ENCODE peak calls at places on chromosomes 7 and 10, in six cellular contexts. T is upper lobe of right lung, O is progenitor cell of endocrine pancreas, H is tibial nerve, M is K562, N is dorsolateral prefrontal cortex. C is an unnamed sample.

GRCh38 chr7:132145466-132145865 is 430.8 kb downstream of the PLXNA4 start:
- DNase-seq in N (peak; percentile 49), T (no peak), O (no peak), H (peak; percentile 6), M (no peak), C (no peak)

GRCh38 chr10:11035318-11035920 is 17.7 kb downstream of the CELF2 start:
- DNase-seq in M (no peak), O (no peak), H (peak; percentile 61), N (no peak), T (no peak), C (no peak)

GRCh38 chr7:2631924-2632716 is at the start of gene TTYH3:
- DNase-seq in H (no peak), T (no peak), N (no peak), O (no peak), M (no peak), C (no peak)

GRCh38 chr10:60384708-60385398 is 4.8 kb downstream of the ANK3 start:
- DNase-seq in H (no peak), T (no peak), M (no peak), O (no peak), N (no peak), C (no peak)

GRCh38 chr10:114245128-114245791 is 6.2 kb downstream of the VWA2 start:
- DNase-seq in N (no peak), O (no peak), M (no peak), H (no peak), T (no peak), C (no peak)

GRCh38 chr10:104546336-104546735 is 94.8 kb upstream of the SORCS3 start:
- DNase-seq in M (no peak), O (no peak), T (no peak), H (no peak), N (no peak), C (no peak)

GRCh38 chr7:142853739-142854504 is 954 bp upstream of the EPHB6 start:
- DNase-seq in H (peak; percentile 65), N (no peak), M (peak; percentile 77), O (peak; percentile 54), T (peak; percentile 87), C (peak; percentile 76)

GRCh38 chr7:67022501-67022900 is 25.9 kb downstream of the TYW1 start:
- DNase-seq in N (no peak), H (no peak), T (no peak), O (no peak), M (no peak), C (no peak)

GRCh38 chr10:133277277-133277992 is 767 bp upstream of the ADAM8 start:
- DNase-seq in M (no peak), H (no peak), N (no peak), T (no peak), O (no peak), C (no peak)

GRCh38 chr10:780536-781524 is 91.4 kb upstream of the DIP2C start:
- DNase-seq in M (no peak), O (no peak), T (no peak), N (no peak), H (no peak), C (no peak)

GRCh38 chr10:1377231-1377630 is 321.0 kb downstream of the WDR37 start:
- DNase-seq in M (no peak), H (no peak), O (no peak), N (no peak), T (no peak), C (no peak)

GRCh38 chr10:120966657-120967045 is 115.5 kb downstream of the WDR11 start:
- DNase-seq in H (no peak), O (no peak), T (no peak), N (no peak), M (no peak), C (no peak)

DNA sequence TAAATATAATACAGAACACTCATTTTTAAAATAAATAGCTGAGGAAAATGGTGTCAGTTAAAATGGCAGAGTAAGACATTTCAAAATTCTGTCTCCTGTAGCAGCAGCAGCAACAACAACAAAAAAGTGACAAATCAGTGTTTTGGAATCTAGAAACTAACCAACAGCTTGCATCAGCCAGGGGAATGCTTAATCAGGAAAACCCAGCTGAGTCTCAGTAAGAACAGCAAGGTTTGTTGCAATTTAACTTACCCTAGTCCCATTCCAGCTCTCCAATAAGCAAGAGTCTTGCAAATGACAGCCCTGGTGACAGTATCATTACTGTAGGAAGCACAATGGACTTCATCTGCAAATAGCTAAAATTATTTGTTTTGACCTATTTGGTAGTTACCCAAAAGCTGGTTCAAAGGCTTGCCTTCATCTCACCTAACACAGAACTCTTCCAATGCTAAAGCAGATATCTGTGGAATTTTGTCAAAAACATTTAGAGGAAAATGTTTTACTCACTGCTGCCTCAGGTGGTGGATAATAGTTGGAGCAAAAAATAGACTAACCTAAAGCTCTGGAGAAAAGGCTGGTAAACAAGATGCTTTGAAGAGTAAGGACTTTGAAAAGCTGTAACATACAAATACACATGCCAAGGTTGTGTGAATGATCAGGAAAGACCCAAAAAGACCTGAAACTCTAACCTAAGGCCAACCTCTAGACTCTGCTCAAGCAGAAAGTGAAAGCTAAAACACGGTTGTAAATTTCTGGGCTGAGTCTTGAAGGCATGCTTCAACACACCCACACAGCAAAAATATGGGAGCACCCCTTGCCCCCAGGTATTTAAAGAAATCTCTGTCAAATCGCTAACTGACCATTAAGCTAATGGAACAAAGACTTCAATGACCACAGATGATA is 9.9 kb upstream of the ARHGAP22 start:
- DNase-seq in T (no peak), H (no peak), M (no peak), N (no peak), O (no peak), C (no peak)
- TF ChIP-seq CTCF in T (peak; percentile 31), H (no peak), M (no peak), N (peak; percentile 19), O (peak; percentile 45), C (no peak)

GRCh38 chr7:49187543-49188268 is 263.4 kb downstream of the CDC14C start:
- DNase-seq in T (no peak), O (no peak), M (no peak), H (no peak), N (no peak), C (no peak)
- TF ChIP-seq CTCF in T (no peak), O (no peak), M (no peak), H (no peak), N (no peak), C (no peak)

GRCh38 chr10:64385355-64385754 is 864.2 kb downstream of the REEP3 start:
- DNase-seq in H (no peak), O (no peak), N (no peak), M (no peak), T (no peak), C (no peak)

GRCh38 chr10:64376169-64376568 is 855.0 kb downstream of the REEP3 start:
- DNase-seq in T (no peak), H (no peak), N (no peak), O (no peak), M (no peak), C (no peak)

DNA sequence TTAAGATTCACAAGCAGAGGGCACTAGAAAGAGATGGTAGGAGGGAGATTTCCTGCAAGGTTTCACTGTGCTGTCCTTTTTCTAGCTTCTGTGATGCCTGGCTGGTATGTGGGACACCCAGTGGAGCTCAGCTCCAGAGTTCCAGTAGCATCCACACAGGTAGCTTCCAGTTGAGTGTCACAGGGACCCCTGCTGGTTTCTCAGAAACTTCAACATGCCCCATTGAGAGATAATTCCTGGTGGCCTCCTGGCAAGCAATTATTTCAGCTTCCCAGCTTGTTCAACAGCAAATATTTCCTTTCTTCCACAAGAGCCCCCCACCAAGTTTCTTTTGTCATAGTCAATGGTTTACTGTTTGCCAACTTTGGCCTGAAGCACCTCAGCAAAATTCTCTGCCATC is 858.7 kb downstream of the REEP3 start:
- DNase-seq in N (no peak), T (no peak), H (no peak), M (no peak), O (no peak), C (no peak)
- TF ChIP-seq CTCF in N (no peak), T (no peak), H (no peak), M (peak; percentile 32), O (peak; percentile 14), C (no peak)

DNA sequence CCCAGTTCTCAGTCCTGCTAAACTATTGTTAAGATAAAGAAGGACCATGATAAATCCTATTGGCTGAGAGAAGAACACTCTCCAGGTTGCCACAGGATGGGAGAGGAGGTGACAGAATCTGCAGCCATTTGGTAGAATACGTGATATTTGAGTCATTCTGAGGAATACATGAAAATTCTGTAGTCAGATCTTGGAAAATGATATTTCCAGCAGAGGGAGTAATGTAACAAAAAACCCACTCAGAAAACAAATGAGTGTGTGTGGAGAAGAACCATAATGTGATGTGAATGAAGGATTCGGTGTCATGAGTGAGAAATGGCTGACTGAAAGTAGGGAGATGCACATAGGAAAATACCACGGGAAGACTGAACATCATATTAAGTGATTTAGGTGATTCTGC is 128.5 kb upstream of the PFKP start:
- DNase-seq in N (no peak), O (no peak), M (no peak), H (no peak), T (no peak), C (no peak)
- TF ChIP-seq CTCF in N (no peak), O (no peak), M (no peak), H (no peak), T (peak; percentile 22), C (no peak)

GRCh38 chr7:105013818-105014724 is at the start of gene KMT2E:
- DNase-seq in H (peak; percentile 87), O (peak; percentile 90), M (peak; percentile 83), T (peak; percentile 96), N (peak; percentile 74), C (peak; percentile 91)
- TF ChIP-seq CTCF in H (no peak), O (no peak), M (no peak), T (no peak), N (no peak), C (no peak)

GRCh38 chr7:114217026-114217425 is 197.6 kb upstream of the FOXP2 start:
- DNase-seq in H (no peak), N (no peak), T (no peak), O (no peak), M (no peak), C (no peak)
- TF ChIP-seq CTCF in H (no peak), N (no peak), T (no peak), O (no peak), M (no peak), C (no peak)

GRCh38 chr7:34672430-34672829 is 14.4 kb downstream of the NPSR1 start:
- DNase-seq in H (no peak), T (no peak), O (no peak), M (no peak), N (no peak), C (no peak)

GRCh38 chr7:34673066-34673465 is 15.0 kb downstream of the NPSR1 start:
- DNase-seq in H (no peak), T (no peak), N (no peak), O (no peak), M (no peak), C (no peak)

GRCh38 chr7:34677491-34677890 is 19.5 kb downstream of the NPSR1 start:
- DNase-seq in N (no peak), M (no peak), H (no peak), O (no peak), T (no peak), C (no peak)

DNA sequence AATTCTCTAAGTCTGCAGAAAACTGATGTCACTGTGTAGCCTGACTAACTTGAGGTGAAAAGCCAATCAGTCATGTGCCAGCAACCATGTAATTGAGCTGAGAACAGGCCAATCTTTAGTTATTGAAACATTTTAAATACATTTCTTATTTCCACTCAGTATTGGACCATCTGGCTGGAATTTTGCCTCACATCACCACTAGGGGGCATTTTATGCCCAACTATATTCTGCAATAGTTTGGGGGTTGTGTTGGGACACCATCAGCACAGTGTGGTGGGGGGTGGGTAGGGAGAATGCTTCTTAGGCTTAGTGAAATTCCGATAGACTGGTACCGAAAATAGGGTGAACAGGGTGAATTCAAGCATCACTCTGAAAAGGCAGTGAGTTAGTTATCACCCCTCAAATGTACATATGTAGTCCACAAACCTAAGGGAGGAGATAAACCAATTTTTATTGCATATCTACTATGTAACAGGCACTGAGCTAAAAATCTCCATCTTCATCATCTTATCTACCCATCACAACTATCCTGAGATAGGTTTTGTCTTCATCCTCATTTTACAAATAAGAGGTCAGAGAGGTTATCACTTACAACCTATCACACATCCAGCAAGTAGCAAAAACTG is 17.8 kb downstream of the NPSR1 start:
- DNase-seq in H (no peak), T (no peak), N (no peak), M (peak; percentile 20), O (no peak), C (no peak)
- TF ChIP-seq CTCF in H (peak; percentile 9), T (peak; percentile 57), N (peak; percentile 62), M (peak; percentile 16), O (peak; percentile 75), C (no peak)